ENCODE peak calls at places on chromosomes 13 and 19, in six cellular contexts. A is activated T-cell treated with anti-CD3 and anti-CD28 coated beads for 24 hours; V is stimulated activated CD4-positive, alpha-beta T cell treated with anti-CD3 and anti-CD28 coated beads, Interleukin-15, amount 100 ng/mL, for 24 hours; U is right cardiac atrium; O is T-helper 1 cell; H is GM03348. L is an unnamed sample.
A peak's percentile ranks its signal among the peaks of the same experiment; 100 is the strongest.

GRCh38 chr19:29329460-29330134 is 116.6 kb upstream of the UQCRFS1 start:
- DNase-seq in V (no peak), H (peak; percentile 27), O (no peak), U (no peak), A (no peak), L (no peak)

GRCh38 chr13:99228737-99229691 is 28.4 kb downstream of the UBAC2 start:
- DNase-seq in V (no peak), H (peak; percentile 80), U (no peak), O (no peak), A (no peak), L (peak; percentile 57)

GRCh38 chr19:7471696-7472620 is 16.9 kb downstream of the PEX11G start:
- DNase-seq in A (no peak), V (no peak), O (no peak), H (no peak), U (no peak), L (no peak)

GRCh38 chr13:98916403-98916802 is 61.5 kb downstream of the DOCK9 start:
- DNase-seq in V (no peak), A (no peak), U (no peak), H (no peak), O (no peak), L (no peak)

GRCh38 chr19:5805465-5806132 is 732 bp downstream of the NRTN start:
- DNase-seq in V (peak; percentile 77), H (peak; percentile 78), A (peak; percentile 49), O (peak; percentile 50), U (peak; percentile 87), L (no peak)

GRCh38 chr19:46393456-46394397 is 19.6 kb downstream of the CCDC8 start:
- DNase-seq in V (no peak), O (no peak), U (peak; percentile 48), H (no peak), A (no peak), L (no peak)

GRCh38 chr19:38569368-38569983 is 48.3 kb downstream of the MAP4K1 start:
- DNase-seq in V (no peak), A (no peak), H (no peak), O (no peak), U (no peak), L (no peak)

GRCh38 chr19:29260477-29261317 is 47.7 kb upstream of the UQCRFS1 start:
- DNase-seq in U (no peak), V (peak; percentile 52), H (no peak), O (peak; percentile 46), A (no peak), L (no peak)

GRCh38 chr13:106997219-106997618 is 429.3 kb upstream of the ARGLU1 start:
- DNase-seq in A (no peak), V (no peak), O (no peak), U (no peak), H (no peak), L (no peak)

GRCh38 chr13:90564096-90564495 is 783.4 kb upstream of the MIR17HG start:
- DNase-seq in V (no peak), U (peak; percentile 40), O (no peak), H (no peak), A (no peak), L (no peak)

GRCh38 chr19:53196777-53197396 is 3.7 kb upstream of the ZNF665 start:
- DNase-seq in V (peak; percentile 96), O (peak; percentile 90), A (peak; percentile 97), U (peak; percentile 99), H (peak; percentile 100), L (peak; percentile 83)

GRCh38 chr13:91270031-91270430 is 77.5 kb upstream of the MIR17HG start:
- DNase-seq in U (no peak), A (no peak), H (no peak), V (no peak), O (peak; percentile 16), L (no peak)

L was measured in stimulated activated naive B cell treated with anti-CD40 and anti-IgM and Interleukin-4, amounts not matched to agents 10 μg/mL and 1 μg/mL and 100 μg/mL, for 72 hours.